ENCODE peak calls at places on chromosomes 5 and 9, in four cellular contexts. One of them, this sample, is unnamed.

GRCh38 chr5:139852696-139853095 is 57.1 kb downstream of the PSD2 start:
- DNase-seq in activated naive CD8-positive, alpha-beta T cell treated with anti-CD3 and anti-CD28 coated beads for 36 hours: no peak
- DNase-seq in iris pigment epithelial cell: no peak
- DNase-seq in HS-27A: no peak
- DNase-seq in this sample: no peak

GRCh38 chr5:85648495-85648894 is 969.2 kb upstream of the COX7C start:
- DNase-seq in activated naive CD8-positive, alpha-beta T cell treated with anti-CD3 and anti-CD28 coated beads for 36 hours: no peak
- DNase-seq in iris pigment epithelial cell: no peak
- DNase-seq in HS-27A: no peak
- DNase-seq in this sample: no peak

GRCh38 chr9:110650991-110651411 is 17.6 kb upstream of the MUSK start:
- DNase-seq in activated naive CD8-positive, alpha-beta T cell treated with anti-CD3 and anti-CD28 coated beads for 36 hours: no peak
- DNase-seq in iris pigment epithelial cell: peak
- DNase-seq in HS-27A: peak
- DNase-seq in this sample: peak

GRCh38 chr5:132103969-132104391 is 30.4 kb downstream of the CSF2 start:
- DNase-seq in activated naive CD8-positive, alpha-beta T cell treated with anti-CD3 and anti-CD28 coated beads for 36 hours: no peak
- DNase-seq in iris pigment epithelial cell: no peak
- DNase-seq in HS-27A: no peak
- DNase-seq in this sample: no peak

GRCh38 chr9:83266618-83267543 is 203.9 kb upstream of the RASEF start:
- DNase-seq in activated naive CD8-positive, alpha-beta T cell treated with anti-CD3 and anti-CD28 coated beads for 36 hours: no peak
- DNase-seq in iris pigment epithelial cell: no peak
- DNase-seq in HS-27A: no peak
- DNase-seq in this sample: no peak

GRCh38 chr9:124248066-124248465 is 9.7 kb upstream of the NEK6 start:
- DNase-seq in activated naive CD8-positive, alpha-beta T cell treated with anti-CD3 and anti-CD28 coated beads for 36 hours: no peak
- DNase-seq in iris pigment epithelial cell: no peak
- DNase-seq in HS-27A: no peak
- DNase-seq in this sample: no peak

GRCh38 chr9:133458643-133459312 is 1.0 kb upstream of the CACFD1 start:
- DNase-seq in activated naive CD8-positive, alpha-beta T cell treated with anti-CD3 and anti-CD28 coated beads for 36 hours: no peak
- DNase-seq in iris pigment epithelial cell: no peak
- DNase-seq in HS-27A: no peak
- DNase-seq in this sample: no peak

GRCh38 chr5:113202904-113203716 is 226.5 kb downstream of the DCP2 start:
- DNase-seq in activated naive CD8-positive, alpha-beta T cell treated with anti-CD3 and anti-CD28 coated beads for 36 hours: no peak
- DNase-seq in iris pigment epithelial cell: peak
- DNase-seq in HS-27A: no peak
- DNase-seq in this sample: no peak

GRCh38 chr5:95712347-95712958 is 18.7 kb upstream of the RHOBTB3 start:
- DNase-seq in activated naive CD8-positive, alpha-beta T cell treated with anti-CD3 and anti-CD28 coated beads for 36 hours: no peak
- DNase-seq in iris pigment epithelial cell: peak
- DNase-seq in HS-27A: peak
- DNase-seq in this sample: peak

GRCh38 chr5:16935271-16936149 is 578 bp downstream of the MYO10 start:
- DNase-seq in activated naive CD8-positive, alpha-beta T cell treated with anti-CD3 and anti-CD28 coated beads for 36 hours: peak
- DNase-seq in iris pigment epithelial cell: peak
- DNase-seq in HS-27A: peak
- DNase-seq in this sample: no peak

GRCh38 chr5:38424237-38425080 is 132.0 kb downstream of the LIFR start:
- DNase-seq in activated naive CD8-positive, alpha-beta T cell treated with anti-CD3 and anti-CD28 coated beads for 36 hours: no peak
- DNase-seq in iris pigment epithelial cell: no peak
- DNase-seq in HS-27A: no peak
- DNase-seq in this sample: no peak

GRCh38 chr5:162565-163337 is 28.5 kb upstream of the LRRC14B start:
- DNase-seq in activated naive CD8-positive, alpha-beta T cell treated with anti-CD3 and anti-CD28 coated beads for 36 hours: no peak
- DNase-seq in iris pigment epithelial cell: no peak
- DNase-seq in HS-27A: no peak
- DNase-seq in this sample: no peak

GRCh38 chr9:108526518-108526917 is 329.3 kb downstream of the ACTL7B start:
- DNase-seq in activated naive CD8-positive, alpha-beta T cell treated with anti-CD3 and anti-CD28 coated beads for 36 hours: no peak
- DNase-seq in iris pigment epithelial cell: no peak
- DNase-seq in HS-27A: no peak
- DNase-seq in this sample: no peak

GRCh38 chr9:125843646-125844045 is 96.5 kb downstream of the PBX3 start:
- DNase-seq in activated naive CD8-positive, alpha-beta T cell treated with anti-CD3 and anti-CD28 coated beads for 36 hours: no peak
- DNase-seq in iris pigment epithelial cell: no peak
- DNase-seq in HS-27A: no peak
- DNase-seq in this sample: no peak

GRCh38 chr5:178074266-178074952 is 38.9 kb upstream of the N4BP3 start:
- DNase-seq in activated naive CD8-positive, alpha-beta T cell treated with anti-CD3 and anti-CD28 coated beads for 36 hours: peak
- DNase-seq in iris pigment epithelial cell: no peak
- DNase-seq in HS-27A: no peak
- DNase-seq in this sample: peak

GRCh38 chr5:155943516-155944407 is 383.2 kb upstream of the SGCD start:
- DNase-seq in activated naive CD8-positive, alpha-beta T cell treated with anti-CD3 and anti-CD28 coated beads for 36 hours: peak
- DNase-seq in iris pigment epithelial cell: peak
- DNase-seq in HS-27A: no peak
- DNase-seq in this sample: no peak

GRCh38 chr9:108874058-108874788 is 12.2 kb downstream of the ACTL7A start:
- DNase-seq in activated naive CD8-positive, alpha-beta T cell treated with anti-CD3 and anti-CD28 coated beads for 36 hours: no peak
- DNase-seq in iris pigment epithelial cell: no peak
- DNase-seq in HS-27A: no peak
- DNase-seq in this sample: no peak

GRCh38 chr9:80794197-80794596 is 895.1 kb downstream of the TLE1 start:
- DNase-seq in activated naive CD8-positive, alpha-beta T cell treated with anti-CD3 and anti-CD28 coated beads for 36 hours: no peak
- DNase-seq in iris pigment epithelial cell: no peak
- DNase-seq in HS-27A: no peak
- DNase-seq in this sample: no peak

GRCh38 chr5:54540286-54540685 is 22.7 kb downstream of the SNX18 start:
- DNase-seq in activated naive CD8-positive, alpha-beta T cell treated with anti-CD3 and anti-CD28 coated beads for 36 hours: no peak
- DNase-seq in iris pigment epithelial cell: no peak
- DNase-seq in HS-27A: no peak
- DNase-seq in this sample: no peak

GRCh38 chr5:83434929-83435328 is 36.6 kb upstream of the VCAN start:
- DNase-seq in activated naive CD8-positive, alpha-beta T cell treated with anti-CD3 and anti-CD28 coated beads for 36 hours: no peak
- DNase-seq in iris pigment epithelial cell: no peak
- DNase-seq in HS-27A: no peak
- DNase-seq in this sample: no peak

GRCh38 chr5:2240118-2240904 is 357.6 kb upstream of the IRX4 start:
- DNase-seq in activated naive CD8-positive, alpha-beta T cell treated with anti-CD3 and anti-CD28 coated beads for 36 hours: no peak
- DNase-seq in iris pigment epithelial cell: no peak
- DNase-seq in HS-27A: no peak
- DNase-seq in this sample: no peak

GRCh38 chr9:125446581-125447094 is 185.0 kb downstream of the GAPVD1 start:
- DNase-seq in activated naive CD8-positive, alpha-beta T cell treated with anti-CD3 and anti-CD28 coated beads for 36 hours: no peak
- DNase-seq in iris pigment epithelial cell: no peak
- DNase-seq in HS-27A: no peak
- DNase-seq in this sample: no peak

GRCh38 chr5:40503438-40503837 is 176.3 kb upstream of the PTGER4 start:
- DNase-seq in activated naive CD8-positive, alpha-beta T cell treated with anti-CD3 and anti-CD28 coated beads for 36 hours: peak
- DNase-seq in iris pigment epithelial cell: peak
- DNase-seq in HS-27A: no peak
- DNase-seq in this sample: no peak

GRCh38 chr5:117131048-117131679 is 556.5 kb upstream of the SEMA6A start:
- DNase-seq in activated naive CD8-positive, alpha-beta T cell treated with anti-CD3 and anti-CD28 coated beads for 36 hours: no peak
- DNase-seq in iris pigment epithelial cell: no peak
- DNase-seq in HS-27A: no peak
- DNase-seq in this sample: no peak

GRCh38 chr9:126755325-126755875 is 49.4 kb upstream of the ZBTB43 start:
- DNase-seq in activated naive CD8-positive, alpha-beta T cell treated with anti-CD3 and anti-CD28 coated beads for 36 hours: no peak
- DNase-seq in iris pigment epithelial cell: no peak
- DNase-seq in HS-27A: no peak
- DNase-seq in this sample: no peak

GRCh38 chr5:78691073-78691960 is 42.7 kb upstream of the LHFPL2 start:
- DNase-seq in activated naive CD8-positive, alpha-beta T cell treated with anti-CD3 and anti-CD28 coated beads for 36 hours: no peak
- DNase-seq in iris pigment epithelial cell: no peak
- DNase-seq in HS-27A: no peak
- DNase-seq in this sample: no peak

GRCh38 chr9:136151214-136151804 is 32.6 kb upstream of the TMEM250 start:
- DNase-seq in activated naive CD8-positive, alpha-beta T cell treated with anti-CD3 and anti-CD28 coated beads for 36 hours: no peak
- DNase-seq in iris pigment epithelial cell: no peak
- DNase-seq in HS-27A: no peak
- DNase-seq in this sample: no peak

GRCh38 chr9:129459550-129460322 is 161.2 kb downstream of the C9orf50 start:
- DNase-seq in activated naive CD8-positive, alpha-beta T cell treated with anti-CD3 and anti-CD28 coated beads for 36 hours: peak
- DNase-seq in iris pigment epithelial cell: no peak
- DNase-seq in HS-27A: no peak
- DNase-seq in this sample: no peak

GRCh38 chr9:134661791-134662142 is 20.2 kb downstream of the COL5A1 start:
- DNase-seq in activated naive CD8-positive, alpha-beta T cell treated with anti-CD3 and anti-CD28 coated beads for 36 hours: no peak
- DNase-seq in iris pigment epithelial cell: peak
- DNase-seq in HS-27A: no peak
- DNase-seq in this sample: no peak

GRCh38 chr5:126780165-126780827 is 3.4 kb downstream of the LMNB1 start:
- DNase-seq in activated naive CD8-positive, alpha-beta T cell treated with anti-CD3 and anti-CD28 coated beads for 36 hours: peak
- DNase-seq in iris pigment epithelial cell: peak
- DNase-seq in HS-27A: no peak
- DNase-seq in this sample: peak

GRCh38 chr5:57524661-57525060 is 42.0 kb upstream of the ACTBL2 start:
- DNase-seq in activated naive CD8-positive, alpha-beta T cell treated with anti-CD3 and anti-CD28 coated beads for 36 hours: no peak
- DNase-seq in iris pigment epithelial cell: no peak
- DNase-seq in HS-27A: no peak
- DNase-seq in this sample: no peak

GRCh38 chr5:58459276-58459859 is 518 bp downstream of the PLK2 start:
- DNase-seq in activated naive CD8-positive, alpha-beta T cell treated with anti-CD3 and anti-CD28 coated beads for 36 hours: peak
- DNase-seq in iris pigment epithelial cell: peak
- DNase-seq in HS-27A: no peak
- DNase-seq in this sample: no peak

GRCh38 chr5:42951169-42951846 is 88.8 kb downstream of the ANXA2R start:
- DNase-seq in activated naive CD8-positive, alpha-beta T cell treated with anti-CD3 and anti-CD28 coated beads for 36 hours: peak
- DNase-seq in iris pigment epithelial cell: peak
- DNase-seq in HS-27A: no peak
- DNase-seq in this sample: no peak

GRCh38 chr9:16138961-16139441 is 586.2 kb downstream of the CCDC171 start:
- DNase-seq in activated naive CD8-positive, alpha-beta T cell treated with anti-CD3 and anti-CD28 coated beads for 36 hours: no peak
- DNase-seq in iris pigment epithelial cell: peak
- DNase-seq in HS-27A: no peak
- DNase-seq in this sample: no peak